ENCODE peak calls at places on chromosomes 2 and 18, in four cellular contexts. A is CD4-positive, alpha-beta memory T cell; H is tibial nerve; V is heart right ventricle. O is an unnamed sample.

GRCh38 chr2:235026137-235026536 is 74.3 kb downstream of the SH3BP4 start:
- DNase-seq in A (no peak), H (no peak), V (no peak), O (no peak)

GRCh38 chr2:11669454-11670291 is at the start of gene NTSR2:
- DNase-seq in A (no peak), H (no peak), V (peak; percentile 65), O (peak; percentile 47)

GRCh38 chr2:144324446-144325045 is 195.4 kb downstream of the ZEB2 start:
- DNase-seq in A (no peak), H (no peak), V (no peak), O (no peak)

GRCh38 chr2:168024459-168024858 is 222.9 kb downstream of the STK39 start:
- DNase-seq in A (no peak), H (no peak), V (no peak), O (no peak)

GRCh38 chr2:11583203-11583752 is 49.4 kb downstream of the GREB1 start:
- DNase-seq in A (no peak), H (peak; percentile 46), V (peak; percentile 69), O (no peak)

GRCh38 chr2:691825-692224 is 14.6 kb upstream of the TMEM18 start:
- DNase-seq in A (no peak), H (no peak), V (no peak), O (no peak)

GRCh38 chr2:216560695-216561370 is 62.2 kb downstream of the RPL37A start:
- DNase-seq in A (no peak), H (peak; percentile 24), V (no peak), O (no peak)

GRCh38 chr2:70003093-70003830 is 41.8 kb upstream of the ASPRV1 start:
- DNase-seq in A (no peak), H (no peak), V (no peak), O (no peak)

GRCh38 chr2:31674446-31674845 is 93.7 kb upstream of the SRD5A2 start:
- DNase-seq in A (no peak), H (no peak), V (no peak), O (no peak)

GRCh38 chr2:165698621-165698946 is 95.5 kb downstream of the GALNT3 start:
- DNase-seq in A (no peak), H (peak; percentile 24), V (peak; percentile 24), O (no peak)

GRCh38 chr2:217160103-217160502 is 300.2 kb upstream of the TNP1 start:
- DNase-seq in A (no peak), H (no peak), V (no peak), O (no peak)

GRCh38 chr2:2294183-2294675 is 36.8 kb downstream of the MYT1L start:
- DNase-seq in A (no peak), H (no peak), V (no peak), O (no peak)

GRCh38 chr2:42047488-42048317 is at the start of gene PKDCC:
- DNase-seq in A (peak; percentile 9), H (peak; percentile 63), V (peak; percentile 83), O (peak; percentile 72)

GRCh38 chr2:207221731-207222130 is 56.0 kb upstream of the KLF7 start:
- DNase-seq in A (no peak), H (no peak), V (no peak), O (no peak)

GRCh38 chr2:239735829-239736357 is 289.2 kb downstream of the NDUFA10 start:
- DNase-seq in A (no peak), H (no peak), V (no peak), O (no peak)

GRCh38 chr2:75047907-75048625 is 89.6 kb downstream of the POLE4 start:
- DNase-seq in A (no peak), H (no peak), V (no peak), O (no peak)

GRCh38 chr2:4882421-4882820 is 809.8 kb upstream of the SOX11 start:
- DNase-seq in A (no peak), H (no peak), V (no peak), O (no peak)

GRCh38 chr2:192574552-192574951 is 379.8 kb upstream of the TMEFF2 start:
- DNase-seq in A (no peak), H (no peak), V (no peak), O (no peak)

GRCh38 chr2:16313235-16313980 is 352.2 kb downstream of the CYRIA start:
- DNase-seq in A (no peak), H (no peak), V (no peak), O (peak; percentile 23)

GRCh38 chr18:45119888-45120287 is 439.2 kb downstream of the SETBP1 start:
- DNase-seq in A (no peak), H (no peak), V (no peak), O (no peak)

GRCh38 chr2:241639385-241639784 is 1.9 kb downstream of the ATG4B start:
- DNase-seq in A (no peak), H (no peak), V (no peak), O (no peak)

GRCh38 chr2:55118643-55119065 is 68.4 kb upstream of the RTN4 start:
- DNase-seq in A (no peak), H (no peak), V (no peak), O (no peak)

GRCh38 chr2:136113767-136114070 is 4.2 kb downstream of the CXCR4 start:
- DNase-seq in A (peak; percentile 35), H (no peak), V (no peak), O (no peak)

GRCh38 chr2:216315817-216316603 is 56.3 kb downstream of the MARCHF4 start:
- DNase-seq in A (no peak), H (no peak), V (no peak), O (no peak)

GRCh38 chr2:26514045-26514444 is 36.1 kb upstream of the OTOF start:
- DNase-seq in A (no peak), H (no peak), V (no peak), O (no peak)

GRCh38 chr2:237673130-237673921 is 45.9 kb downstream of the LRRFIP1 start:
- DNase-seq in A (peak; percentile 92), H (peak; percentile 55), V (peak; percentile 75), O (peak; percentile 72)

GRCh38 chr2:237675326-237675725 is 47.9 kb downstream of the LRRFIP1 start:
- DNase-seq in A (no peak), H (no peak), V (no peak), O (no peak)

GRCh38 chr2:237671466-237672173 is 44.2 kb downstream of the LRRFIP1 start:
- DNase-seq in A (no peak), H (no peak), V (no peak), O (no peak)

GRCh38 chr2:237672731-237673129 is 45.3 kb downstream of the LRRFIP1 start:
- DNase-seq in A (no peak), H (no peak), V (no peak), O (no peak)

GRCh38 chr2:237674731-237675276 is 47.4 kb downstream of the LRRFIP1 start:
- DNase-seq in A (peak; percentile 93), H (peak; percentile 75), V (peak; percentile 92), O (peak; percentile 89)
- H3K4me1 ChIP-seq in A (peaks cover 47% of the 10 kb centered on the region), H (no peaks in the 10 kb centered on the region), V (peaks cover 82% of the 10 kb centered on the region), O (peaks cover 38% of the 10 kb centered on the region)

GRCh38 chr2:85795331-85796045 is 41.7 kb downstream of the ATOH8 start:
- DNase-seq in A (no peak), H (no peak), V (no peak), O (no peak)
- H3K27ac ChIP-seq in A (no peak overlapping the region), H (peak overlapping the region; percentile 92), V (peak overlapping the region; percentile 76), O (no peak overlapping the region)

GRCh38 chr2:222927600-222927999 is 66.8 kb downstream of the ACSL3 start:
- DNase-seq in A (no peak), H (no peak), V (no peak), O (no peak)
- H3K36me3 ChIP-seq in A (peaks cover 18% of the 10 kb centered on the region), H (peaks cover 60% of the 10 kb centered on the region), V (peaks cover 98% of the 10 kb centered on the region), O (peaks cover 35% of the 10 kb centered on the region)

DNA sequence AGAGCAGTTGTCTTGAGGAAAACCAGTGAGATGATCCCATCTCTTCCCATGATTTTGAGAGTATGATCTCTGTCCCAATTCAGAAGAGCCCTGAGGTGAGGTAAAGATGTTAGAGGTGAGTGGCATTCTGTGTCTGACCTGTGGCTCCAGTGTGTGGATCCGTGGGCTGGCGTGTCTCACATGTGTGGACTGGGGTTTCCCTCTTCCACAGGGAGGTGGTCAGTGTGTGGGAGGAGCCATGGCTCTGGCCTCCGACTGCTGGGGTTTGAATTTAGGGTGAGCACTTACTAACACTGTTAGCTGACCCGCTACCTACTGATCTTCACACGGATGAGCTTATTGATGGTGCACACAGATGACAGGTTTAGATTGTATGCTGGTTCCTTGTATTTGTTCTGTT is 31.2 kb downstream of the ASAP2 start:
- DNase-seq in A (no peak), H (no peak), V (no peak), O (no peak)
- H3K4me1 ChIP-seq in A (no peaks in the 10 kb centered on the region), H (no peaks in the 10 kb centered on the region), V (peaks cover 92% of the 10 kb centered on the region), O (peaks cover 17% of the 10 kb centered on the region)